ENCODE peak calls at places on chromosomes 13 and 19, in five cellular contexts. W is A549, L is suprapubic skin, P is esophagus muscularis mucosa, N is transverse colon. A is an unnamed sample.

GRCh38 chr13:51502206-51502651 is 49.4 kb upstream of the INTS6 start:
- DNase-seq in W (no peak), L (no peak), P (no peak), N (no peak), A (no peak)

GRCh38 chr13:60016229-60016628 is 147.5 kb downstream of the DIAPH3 start:
- DNase-seq in W (no peak), L (no peak), P (no peak), N (no peak), A (no peak)

GRCh38 chr13:40345654-40346372 is 320.6 kb downstream of the FOXO1 start:
- DNase-seq in W (no peak), L (no peak), P (no peak), N (no peak), A (peak)

GRCh38 chr19:35963514-35963913 is 27.3 kb downstream of the LRFN3 start:
- DNase-seq in W (peak), L (no peak), P (no peak), N (no peak), A (no peak)

GRCh38 chr13:102033719-102034446 is 368.0 kb downstream of the FGF14 start:
- DNase-seq in W (no peak), L (no peak), P (no peak), N (no peak), A (no peak)

GRCh38 chr19:50705422-50706019 is 14.1 kb downstream of the SHANK1 start:
- DNase-seq in W (peak), L (no peak), P (no peak), N (no peak), A (no peak)

GRCh38 chr13:84902243-84902642 is 897.0 kb downstream of the SLITRK6 start:
- DNase-seq in W (no peak), L (no peak), P (no peak), N (no peak), A (no peak)

GRCh38 chr19:36528921-36529518 is 949 bp upstream of the ZNF260 start:
- DNase-seq in W (peak), L (no peak), P (no peak), N (no peak), A (no peak)

GRCh38 chr13:107562222-107562621 is 653.1 kb downstream of the LIG4 start:
- DNase-seq in W (no peak), L (no peak), P (no peak), N (no peak), A (no peak)

GRCh38 chr19:54162241-54162805 is 2.8 kb upstream of the LENG1 start:
- DNase-seq in W (peak), L (peak), P (peak), N (peak), A (peak)

GRCh38 chr13:112069063-112069726 is 2.2 kb downstream of the SOX1 start:
- DNase-seq in W (no peak), L (no peak), P (peak), N (no peak), A (no peak)

DNA sequence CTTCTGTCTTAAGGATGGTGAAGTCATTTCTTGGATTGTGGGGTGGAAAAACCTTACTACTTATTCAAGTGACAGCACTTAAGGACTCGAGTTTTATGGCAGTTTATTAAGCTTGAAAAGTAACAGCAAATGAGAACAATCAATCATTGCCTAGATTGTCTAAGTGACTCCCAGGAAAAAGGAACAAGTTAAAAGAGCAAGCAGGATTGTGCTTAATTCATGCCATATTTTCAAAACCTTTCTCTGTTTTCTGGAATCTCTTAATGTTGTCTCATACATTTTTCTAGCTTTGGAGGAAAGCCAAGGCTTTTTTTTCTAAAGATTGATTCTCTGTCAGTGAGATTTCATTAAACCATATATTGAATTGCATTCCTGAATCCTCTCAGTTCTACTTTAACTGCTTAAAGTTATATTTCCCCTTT is 236.2 kb upstream of the HTR2A start:
- DNase-seq in W (no peak), L (no peak), P (no peak), N (no peak), A (no peak)
- TF ChIP-seq EP300 in W (no peak), L (no peak), P (no peak), N (no peak), A (no peak)

GRCh38 chr13:36345438-36346221 is 564 bp downstream of the SPART start:
- DNase-seq in W (peak), L (peak), P (peak), N (peak), A (peak)
- TF ChIP-seq EP300 in W (no peak), L (no peak), P (no peak), N (no peak), A (no peak)

GRCh38 chr19:2328401-2329161 is at the start of the genes LSM7 and SPPL2B:
- DNase-seq in W (peak), L (peak), P (peak), N (peak), A (peak)
- TF ChIP-seq EP300 in W (no peak), L (no peak), P (no peak), N (no peak), A (no peak)

DNA sequence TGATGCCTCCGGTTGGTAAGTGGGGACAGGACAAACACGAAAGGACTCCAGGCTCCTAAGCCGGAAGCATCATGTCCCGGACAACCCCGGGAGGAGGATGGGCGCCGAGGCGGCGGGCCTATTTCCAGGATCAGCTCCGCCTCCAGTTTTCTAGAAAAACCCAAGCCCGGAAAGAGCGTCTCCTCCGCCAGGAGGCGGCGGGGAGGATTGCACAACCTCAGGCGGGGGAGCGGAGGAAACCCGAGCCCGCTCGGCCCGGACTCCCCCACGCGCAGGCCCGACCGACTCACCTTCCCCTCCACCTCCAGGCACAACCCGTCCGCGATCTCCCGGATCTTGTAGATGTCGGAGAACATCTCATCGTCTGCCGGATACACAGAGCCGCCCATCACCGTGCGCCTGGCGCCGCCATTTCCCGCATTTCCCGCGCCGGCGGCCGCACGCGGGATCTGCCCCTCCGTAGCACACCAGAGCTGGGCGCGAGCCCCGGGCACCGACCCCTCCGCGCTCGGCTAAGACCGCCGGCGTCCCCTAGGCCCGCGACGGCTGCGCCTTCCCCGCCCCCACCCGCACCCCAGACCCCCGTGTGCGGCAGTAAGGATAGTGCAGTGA is 455 bp downstream of the TPT1 start:
- DNase-seq in W (peak), L (peak), P (peak), N (peak), A (peak)
- TF ChIP-seq EP300 in W (no peak), L (no peak), P (peak), N (no peak), A (peak)

GRCh38 chr13:20525144-20525600 is 485 bp downstream of the CRYL1 start:
- DNase-seq in W (no peak), L (peak), P (no peak), N (peak), A (peak)

GRCh38 chr13:20528451-20528850 is 2.8 kb upstream of the CRYL1 start:
- DNase-seq in W (no peak), L (no peak), P (no peak), N (no peak), A (no peak)

GRCh38 chr13:20521388-20521787 is 4.3 kb downstream of the CRYL1 start:
- DNase-seq in W (no peak), L (no peak), P (no peak), N (no peak), A (no peak)

GRCh38 chr13:20526664-20527063 is 1.0 kb upstream of the CRYL1 start:
- DNase-seq in W (no peak), L (no peak), P (no peak), N (no peak), A (no peak)

DNA sequence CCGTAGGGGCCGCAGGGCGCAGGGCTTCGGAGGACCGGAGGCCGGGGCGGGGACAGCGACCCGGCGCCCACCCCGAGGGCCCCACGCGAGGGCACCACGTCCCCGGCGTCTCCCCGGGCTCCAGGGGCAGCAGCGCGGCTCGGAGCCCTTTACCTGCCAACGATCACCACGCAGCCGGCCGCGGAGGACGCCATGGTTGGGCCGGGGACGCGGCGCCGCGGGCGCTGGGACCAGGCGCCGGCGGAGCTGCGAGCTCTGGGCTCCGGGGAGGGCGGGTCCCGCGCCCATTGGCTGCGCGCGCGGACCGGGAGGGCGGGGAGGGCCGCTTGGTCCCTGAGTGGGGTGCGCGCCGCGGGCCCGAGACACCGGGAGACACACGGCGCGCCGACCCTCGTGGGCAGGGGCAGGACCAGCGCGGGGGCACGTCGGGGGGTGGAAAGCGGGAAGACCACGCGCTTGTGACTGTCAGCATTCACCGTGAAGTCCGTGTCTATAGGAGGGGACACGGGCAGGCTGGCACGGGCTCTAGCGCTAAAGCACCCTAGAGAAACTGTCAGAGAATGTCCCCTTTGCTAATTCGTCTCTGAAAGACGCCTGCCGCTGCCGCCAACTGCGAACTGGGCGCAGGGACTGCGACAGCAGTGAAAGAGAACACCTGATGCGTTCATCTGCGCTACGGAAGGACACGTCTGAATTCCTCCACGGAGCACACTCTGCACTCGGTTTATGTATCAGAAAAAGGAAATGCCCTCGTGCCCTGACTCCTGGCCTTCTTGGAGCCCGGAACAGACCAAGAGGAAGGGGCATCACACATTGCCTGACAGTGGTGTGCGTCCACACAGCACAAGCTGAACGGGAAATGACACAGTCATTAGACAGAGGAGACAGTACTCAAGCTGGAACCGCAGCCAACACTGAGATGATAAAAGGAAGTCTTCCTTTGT is at the start of gene CRYL1:
- DNase-seq in W (peak), L (peak), P (no peak), N (peak), A (peak)
- TF ChIP-seq EP300 in W (no peak), L (peak), P (peak), N (no peak), A (no peak)

DNA sequence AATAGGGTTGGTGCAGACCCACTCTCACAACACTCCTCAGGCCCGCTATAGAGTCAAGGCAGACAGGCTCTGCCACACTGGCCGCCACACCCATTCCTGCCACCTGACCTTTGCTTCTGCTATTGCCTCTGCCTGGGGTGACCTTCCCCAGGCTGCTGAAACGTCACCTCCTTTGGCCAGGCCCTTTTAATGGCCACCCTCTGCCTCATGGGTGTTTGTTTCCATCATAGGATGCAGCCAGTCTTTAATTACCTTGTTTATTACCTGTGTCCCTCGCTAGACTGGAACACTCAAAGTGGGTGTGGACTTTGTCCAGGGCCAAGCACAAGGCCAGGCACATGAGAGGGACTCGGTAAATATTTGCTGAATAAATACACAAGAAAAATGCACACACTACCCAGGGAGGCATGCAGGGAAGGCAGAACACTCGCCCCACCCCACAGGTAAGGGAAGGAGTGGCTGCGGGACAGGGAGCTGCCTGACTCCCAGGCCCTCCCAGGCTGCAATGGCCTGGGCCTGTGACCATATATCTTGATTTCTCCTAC is 3.2 kb downstream of the LSM4 start:
- DNase-seq in W (no peak), L (no peak), P (no peak), N (peak), A (peak)
- TF ChIP-seq EP300 in W (no peak), L (no peak), P (no peak), N (peak), A (no peak)

DNA sequence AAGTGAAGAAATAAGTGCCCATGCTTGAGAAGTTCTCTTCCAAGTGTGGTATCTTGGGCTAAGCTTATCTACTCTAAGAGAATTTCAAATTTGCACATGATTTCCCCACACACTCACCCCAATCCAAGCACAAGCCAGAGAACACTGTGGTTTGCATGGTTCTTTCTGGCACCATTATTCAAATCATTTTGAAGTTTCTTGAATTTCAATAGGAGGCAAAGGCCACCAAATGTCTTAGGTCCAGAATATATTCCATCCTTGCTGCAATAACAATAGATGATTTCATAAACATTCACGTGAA is 359.7 kb downstream of the IRS2 start:
- DNase-seq in W (no peak), L (no peak), P (no peak), N (no peak), A (no peak)
- TF ChIP-seq EP300 in W (no peak), L (no peak), P (no peak), N (no peak), A (no peak)

A was measured in stomach.